ENCODE peak calls at places on chromosomes 11 and 22, in five cellular contexts. Q is foreskin fibroblast; I is lower lobe of right lung; G is heart left ventricle; K is CD4-positive, alpha-beta T cell. L is an unnamed sample.

GRCh38 chr11:130911306-130911705 is 5.0 kb downstream of the SNX19 start:
- DNase-seq in G (no peak), Q (no peak), K (no peak), I (no peak), L (no peak)

GRCh38 chr11:129412501-129412900 is 36.9 kb downstream of the BARX2 start:
- DNase-seq in K (no peak), Q (no peak), I (no peak), G (no peak), L (no peak)

GRCh38 chr22:18005201-18005926 is 19.0 kb downstream of the MICAL3 start:
- DNase-seq in K (no peak), G (no peak), Q (no peak), I (no peak), L (no peak)

GRCh38 chr11:26227311-26227710 is 104.6 kb upstream of the ANO3 start:
- DNase-seq in K (no peak), G (no peak), I (no peak), Q (peak), L (no peak)

GRCh38 chr11:83436855-83437254 is 150.7 kb upstream of the CCDC90B start:
- DNase-seq in Q (no peak), G (no peak), K (no peak), I (no peak), L (no peak)

GRCh38 chr11:132779487-132779886 is 752.8 kb downstream of the OPCML start:
- DNase-seq in G (no peak), I (no peak), Q (peak), K (no peak), L (no peak)

GRCh38 chr22:48640890-48641771 is 1186.5 kb downstream of the BRD1 start:
- DNase-seq in K (no peak), Q (no peak), I (no peak), G (no peak), L (no peak)

GRCh38 chr11:2928605-2929510 is at the start of gene PHLDA2:
- DNase-seq in G (peak), Q (peak), K (peak), I (peak), L (peak)

GRCh38 chr22:31106651-31107205 is 640 bp downstream of the SELENOM start:
- DNase-seq in G (peak), I (no peak), Q (peak), K (no peak), L (no peak)

GRCh38 chr11:1654388-1655167 is 25.0 kb downstream of the KRTAP5-5 start:
- DNase-seq in Q (no peak), I (no peak), G (no peak), K (no peak), L (peak)

GRCh38 chr11:128686745-128687177 is 7.1 kb upstream of the FLI1 start:
- DNase-seq in Q (peak), I (peak), K (peak), G (peak), L (peak)

GRCh38 chr11:8110396-8110795 is 29.4 kb downstream of the TUB start:
- DNase-seq in I (no peak), K (no peak), G (no peak), Q (no peak), L (no peak)

GRCh38 chr11:100273066-100273815 is 413.8 kb upstream of the ARHGAP42 start:
- DNase-seq in K (no peak), G (no peak), I (no peak), Q (no peak), L (peak)

GRCh38 chr11:85028329-85029101 is 598.6 kb downstream of the DLG2 start:
- DNase-seq in G (no peak), I (no peak), Q (no peak), K (no peak), L (no peak)

GRCh38 chr11:57249384-57250319 is 12.6 kb upstream of the APLNR start:
- DNase-seq in K (peak), I (peak), G (peak), Q (peak), L (no peak)

DNA sequence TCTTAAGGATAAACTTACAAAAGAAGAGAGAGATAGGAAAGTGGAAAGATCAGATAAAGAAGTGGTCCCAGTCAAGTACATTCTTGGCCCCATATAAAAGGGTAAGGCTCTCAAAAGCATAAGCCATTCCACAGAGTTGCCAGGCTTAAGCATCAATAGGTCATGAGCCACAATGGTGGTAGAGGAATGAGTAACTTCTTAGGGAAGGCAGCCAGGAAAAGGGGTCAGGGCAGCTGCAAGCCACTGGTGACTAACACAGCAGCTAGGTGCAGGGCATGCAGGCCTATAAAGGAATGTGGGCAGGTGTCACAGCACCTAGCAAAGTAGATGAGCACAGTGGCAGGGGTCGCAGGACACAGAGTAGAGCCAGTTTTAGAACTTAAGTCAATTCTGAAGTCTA is 302.6 kb upstream of the FAT3 start:
- DNase-seq in I (no peak), G (no peak), Q (no peak), K (no peak), L (no peak)
- TF ChIP-seq CTCF in I (no peak), G (no peak), Q (no peak), K (no peak), L (no peak)

GRCh38 chr11:119295178-119295577 is 21.8 kb downstream of the MCAM start:
- DNase-seq in Q (peak), I (no peak), K (no peak), G (no peak), L (no peak)
- TF ChIP-seq CTCF in Q (no peak), I (no peak), K (no peak), G (no peak), L (peak)

GRCh38 chr11:126628790-126629621 is 273.5 kb downstream of the ST3GAL4 start:
- DNase-seq in K (no peak), I (no peak), G (no peak), Q (peak), L (no peak)
- TF ChIP-seq CTCF in K (no peak), I (no peak), G (no peak), Q (peak), L (no peak)

DNA sequence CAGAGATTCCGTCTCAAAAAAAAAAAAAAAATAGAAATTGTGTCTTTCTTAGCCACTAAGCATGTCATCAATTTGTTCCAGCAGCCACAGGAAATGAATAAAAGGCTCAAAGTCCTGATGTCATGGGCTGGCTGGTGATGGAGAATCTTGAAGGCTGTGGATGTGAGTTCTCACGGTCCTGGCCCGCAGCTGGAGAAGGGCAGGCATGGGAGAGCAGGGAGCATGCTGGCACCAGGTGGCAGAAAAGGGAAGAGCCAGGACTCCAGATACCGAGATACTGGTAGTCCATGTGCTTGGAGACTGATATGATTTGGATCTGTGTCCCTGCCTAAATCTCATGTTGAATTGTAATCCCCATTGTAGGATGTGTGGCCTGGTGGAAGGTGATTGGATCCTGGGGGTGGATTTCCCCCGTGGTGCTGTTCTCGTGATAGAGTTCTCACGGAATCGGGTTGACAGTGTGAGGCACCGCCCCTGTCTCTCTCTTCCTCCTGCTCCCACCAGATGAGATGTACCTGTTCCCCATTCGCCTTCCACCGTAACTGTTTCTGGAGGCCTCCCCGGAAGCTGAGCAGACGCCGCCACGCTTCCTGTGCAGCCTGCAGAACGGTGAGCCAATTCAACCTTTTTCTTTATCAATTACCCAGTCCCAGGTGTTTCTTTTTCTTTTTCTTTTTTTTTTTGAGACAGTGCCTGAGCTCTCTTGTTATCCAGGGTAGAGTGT is 18.1 kb downstream of the MRGPRD start:
- DNase-seq in K (peak), Q (peak), G (no peak), I (peak), L (peak)
- TF ChIP-seq CTCF in K (no peak), Q (no peak), G (no peak), I (no peak), L (peak)

DNA sequence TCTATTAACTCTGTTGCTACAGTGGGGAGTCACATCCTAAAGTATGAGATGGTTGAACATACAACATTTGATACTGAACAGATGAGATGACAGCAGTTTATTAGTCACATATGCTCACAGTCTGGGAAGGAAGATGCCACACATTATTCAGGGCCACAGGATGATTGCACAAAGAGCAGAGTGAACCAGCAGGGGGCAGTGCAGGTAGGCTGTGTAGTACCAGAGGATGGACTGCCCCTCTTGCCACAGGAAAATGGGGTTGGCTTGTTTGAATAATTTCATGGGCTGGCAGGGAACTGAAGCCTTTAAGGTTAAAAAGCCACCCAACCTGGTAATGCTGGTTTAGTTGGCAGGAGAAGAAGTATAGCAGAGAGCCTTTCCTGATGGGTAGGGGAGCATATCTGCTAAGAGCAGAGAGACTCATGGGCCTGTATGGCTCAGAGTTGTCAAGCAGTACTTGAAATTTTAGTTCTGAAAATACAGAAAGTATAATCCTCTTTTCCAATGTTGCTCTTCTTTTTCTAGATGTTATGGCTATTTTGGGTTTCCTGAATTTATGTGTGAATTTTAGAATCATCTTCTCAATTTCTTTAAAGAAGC is 180.4 kb upstream of the B3GAT1 start:
- DNase-seq in K (peak), I (peak), G (no peak), Q (no peak), L (peak)
- TF ChIP-seq CTCF in K (peak), I (peak), G (peak), Q (no peak), L (peak)

GRCh38 chr11:117733311-117733710 is 63.7 kb downstream of the DSCAML1 start:
- DNase-seq in I (no peak), K (no peak), G (no peak), Q (no peak), L (no peak)

GRCh38 chr11:117734596-117734995 is 62.4 kb downstream of the DSCAML1 start:
- DNase-seq in I (no peak), K (no peak), Q (no peak), G (no peak), L (no peak)

GRCh38 chr11:117735350-117735977 is 61.6 kb downstream of the DSCAML1 start:
- DNase-seq in G (no peak), I (no peak), K (no peak), Q (no peak), L (no peak)

GRCh38 chr11:117731689-117732290 is 65.2 kb downstream of the DSCAML1 start:
- DNase-seq in K (no peak), G (no peak), I (no peak), Q (no peak), L (no peak)

DNA sequence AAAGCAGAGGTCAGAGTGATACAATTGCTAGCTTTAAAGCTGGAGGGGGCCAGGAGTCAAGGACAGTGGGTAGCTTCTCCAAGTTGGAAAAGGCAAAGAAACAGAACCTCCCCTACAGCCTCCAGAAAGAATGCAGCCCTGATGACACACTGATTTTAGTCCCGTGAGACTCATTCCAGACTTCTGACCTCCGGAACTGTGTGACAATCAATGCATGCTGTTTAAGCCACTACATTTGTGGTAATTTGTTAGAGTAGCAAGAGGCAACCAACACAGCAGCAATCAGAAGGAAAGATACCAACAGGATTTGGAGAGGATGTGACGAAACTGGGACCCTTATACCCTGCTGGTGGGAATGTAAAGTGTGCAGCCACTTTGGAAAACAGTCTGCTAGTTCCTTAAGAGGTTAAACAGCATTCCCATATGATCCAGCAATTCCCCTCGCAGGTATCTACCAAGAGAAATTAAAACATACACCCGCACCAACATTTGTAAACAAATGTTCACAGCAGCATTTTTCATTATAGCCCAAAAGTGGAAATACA is 66.7 kb downstream of the DSCAML1 start:
- DNase-seq in Q (no peak), G (no peak), I (no peak), K (no peak), L (no peak)
- TF ChIP-seq CTCF in Q (no peak), G (no peak), I (no peak), K (no peak), L (no peak)

GRCh38 chr11:61828379-61828628 is 204 bp downstream of the FADS2 start:
- DNase-seq in I (no peak), K (no peak), G (no peak), Q (no peak), L (no peak)

GRCh38 chr11:61830318-61831105 is 2.4 kb downstream of the FADS2 start:
- DNase-seq in K (no peak), I (no peak), G (peak), Q (peak), L (no peak)

GRCh38 chr11:61829806-61830205 is 1.7 kb downstream of the FADS2 start:
- DNase-seq in K (no peak), I (no peak), G (peak), Q (no peak), L (no peak)

GRCh38 chr11:61827573-61828378 is at the start of gene FADS2:
- DNase-seq in Q (peak), G (peak), I (peak), K (peak), L (peak)

DNA sequence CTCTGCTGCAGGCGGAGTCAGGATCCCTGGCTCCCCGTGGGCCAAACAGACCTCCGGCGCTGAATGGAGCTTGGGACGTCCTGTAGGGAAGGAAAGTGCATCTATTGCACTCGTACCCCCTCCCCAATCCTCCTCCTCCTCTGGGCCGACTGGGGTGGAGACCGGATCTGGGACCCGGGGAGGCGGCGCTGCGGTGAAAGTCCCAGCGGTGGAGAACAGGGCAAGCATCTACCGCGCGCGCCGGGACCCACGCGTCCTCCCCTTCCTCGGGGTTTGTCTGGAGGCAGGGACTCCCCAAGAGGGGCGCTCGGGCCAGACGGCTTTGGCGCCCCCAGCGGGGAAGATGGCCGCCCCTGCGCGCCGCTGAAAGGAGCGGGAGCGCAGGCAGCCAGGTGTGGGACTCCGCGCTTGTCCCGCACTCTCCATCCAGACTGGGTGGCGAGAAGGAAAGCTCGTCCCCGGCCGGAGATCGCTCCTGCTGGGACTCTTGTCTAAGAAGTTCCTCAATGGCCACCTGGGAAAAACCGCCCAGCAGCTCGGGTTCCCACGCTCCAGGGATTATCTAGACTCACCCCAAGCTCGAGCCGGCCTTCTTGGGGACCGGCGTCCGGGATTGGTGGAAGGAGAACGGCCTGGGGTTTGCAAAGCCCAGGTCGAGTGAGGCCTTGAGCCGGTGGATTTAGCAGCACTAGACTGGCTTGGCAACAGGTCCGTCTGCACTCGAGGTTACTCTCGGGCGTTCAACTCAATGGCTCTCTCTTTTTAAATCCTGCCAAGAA is 718 bp downstream of the FADS2 start:
- DNase-seq in I (peak), Q (peak), K (no peak), G (peak), L (no peak)
- TF ChIP-seq CTCF in I (peak), Q (peak), K (peak), G (peak), L (peak)

DNA sequence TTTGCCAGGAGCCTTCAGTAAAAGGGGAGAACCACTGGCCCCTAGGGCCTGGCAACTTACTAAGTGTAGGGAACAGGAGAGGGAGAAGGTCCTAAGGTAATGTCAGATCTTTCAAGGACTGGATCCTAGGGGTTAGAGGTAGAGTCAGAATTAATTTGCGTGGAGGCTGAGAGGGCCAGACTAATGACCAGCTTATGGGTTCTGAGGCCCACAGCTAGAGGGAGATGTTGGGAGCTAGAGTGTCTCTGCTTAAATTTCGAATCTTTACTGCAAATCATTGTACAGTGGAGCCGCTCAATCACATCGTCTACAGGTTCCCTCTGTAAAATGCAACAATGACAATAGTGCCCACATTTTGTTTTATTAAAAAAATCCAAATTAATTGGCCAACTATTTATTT is 31.4 kb downstream of the CLMP start:
- DNase-seq in G (no peak), Q (no peak), I (no peak), K (no peak), L (no peak)
- TF ChIP-seq CTCF in G (no peak), Q (no peak), I (no peak), K (no peak), L (peak)

L was measured in chondrocyte.